ENCODE peak calls at places on chromosomes 1 and 21, in six cellular contexts. Z, T, A, Q, J and C are unnamed samples.

GRCh38 chr1:8384577-8384976 is 66.7 kb downstream of the SLC45A1 start:
- DNase-seq in Z (peak; percentile 39), T (no peak), A (no peak), Q (no peak), J (no peak), C (no peak)

GRCh38 chr1:231040019-231040799 is at the start of gene FAM89A:
- DNase-seq in Z (no peak), T (peak; percentile 84), A (peak; percentile 72), Q (no peak), J (no peak), C (peak; percentile 57)

GRCh38 chr1:15849775-15850449 is 2.4 kb downstream of the SPEN start:
- DNase-seq in Z (peak; percentile 78), T (peak; percentile 92), A (peak; percentile 33), Q (no peak), J (peak; percentile 65), C (peak; percentile 89)

GRCh38 chr1:27726173-27726793 is 522 bp downstream of the FAM76A start:
- DNase-seq in Z (peak; percentile 60), T (peak; percentile 77), A (peak; percentile 64), Q (no peak), J (peak; percentile 49), C (peak; percentile 66)

GRCh38 chr1:224106568-224107281 is 7.2 kb upstream of the FBXO28 start:
- DNase-seq in Z (peak; percentile 67), T (peak; percentile 70), A (peak; percentile 65), Q (no peak), J (peak; percentile 43), C (peak; percentile 74)

GRCh38 chr1:230495891-230496385 is 69.8 kb upstream of the PGBD5 start:
- DNase-seq in Z (no peak), T (peak; percentile 32), A (peak; percentile 22), Q (no peak), J (no peak), C (no peak)

GRCh38 chr1:110612060-110612745 is 6.0 kb upstream of the KCNA2 start:
- DNase-seq in Z (no peak), T (no peak), A (no peak), Q (no peak), J (no peak), C (no peak)

GRCh38 chr21:35540950-35541632 is 492.0 kb upstream of the RUNX1 start:
- DNase-seq in Z (no peak), T (no peak), A (no peak), Q (no peak), J (no peak), C (no peak)

GRCh38 chr1:218476385-218476784 is 131.2 kb downstream of the TGFB2 start:
- DNase-seq in Z (peak; percentile 65), T (no peak), A (no peak), Q (no peak), J (peak; percentile 35), C (no peak)

GRCh38 chr1:156677616-156678596 is 699 bp upstream of the NES start:
- DNase-seq in Z (peak; percentile 83), T (peak; percentile 87), A (peak; percentile 72), Q (no peak), J (peak; percentile 72), C (peak; percentile 68)

GRCh38 chr1:245704765-245705164 is 550.0 kb downstream of the KIF26B start:
- DNase-seq in Z (no peak), T (no peak), A (no peak), Q (no peak), J (no peak), C (peak; percentile 50)

GRCh38 chr21:33441489-33442477 is 38.0 kb downstream of the TMEM50B start:
- DNase-seq in Z (no peak), T (peak; percentile 37), A (peak; percentile 20), Q (peak; percentile 91), J (no peak), C (peak; percentile 23)

GRCh38 chr1:157993179-157994080 is at the start of gene KIRREL1:
- DNase-seq in Z (peak; percentile 74), T (no peak), A (no peak), Q (no peak), J (no peak), C (peak; percentile 9)

GRCh38 chr1:47843059-47843458 is 154.1 kb downstream of the TRABD2B start:
- DNase-seq in Z (no peak), T (no peak), A (no peak), Q (no peak), J (no peak), C (no peak)

GRCh38 chr1:160261526-160261877 is 847 bp downstream of the DCAF8 start:
- DNase-seq in Z (peak; percentile 85), T (peak; percentile 73), A (peak; percentile 89), Q (peak; percentile 32), J (peak; percentile 83), C (peak; percentile 65)

GRCh38 chr1:226026833-226027232 is 27.7 kb upstream of the SDE2 start:
- DNase-seq in Z (no peak), T (no peak), A (no peak), Q (no peak), J (no peak), C (no peak)

GRCh38 chr1:7702365-7702764 is 68.7 kb upstream of the VAMP3 start:
- DNase-seq in Z (no peak), T (no peak), A (no peak), Q (no peak), J (no peak), C (no peak)

GRCh38 chr1:210792703-210793102 is 341.2 kb downstream of the KCNH1 start:
- DNase-seq in Z (no peak), T (peak; percentile 5), A (peak; percentile 64), Q (no peak), J (no peak), C (peak; percentile 6)

GRCh38 chr21:43979654-43980053 is 32.5 kb upstream of the TRAPPC10 start:
- DNase-seq in Z (no peak), T (no peak), A (no peak), Q (no peak), J (no peak), C (no peak)

GRCh38 chr1:84374991-84375838 is 23.1 kb upstream of the DNASE2B start:
- DNase-seq in Z (no peak), T (no peak), A (no peak), Q (no peak), J (no peak), C (no peak)

GRCh38 chr1:53376742-53377437 is 49.0 kb upstream of the LRP8 start:
- DNase-seq in Z (no peak), T (no peak), A (no peak), Q (no peak), J (no peak), C (no peak)

GRCh38 chr1:151822404-151822803 is 9.2 kb downstream of the RORC start:
- DNase-seq in Z (no peak), T (peak; percentile 26), A (no peak), Q (no peak), J (no peak), C (no peak)

GRCh38 chr1:83931658-83932253 is 67.2 kb downstream of the TTLL7 start:
- DNase-seq in Z (peak; percentile 48), T (peak; percentile 71), A (peak; percentile 35), Q (no peak), J (peak; percentile 35), C (peak; percentile 51)

GRCh38 chr1:47233165-47233564 is 1.1 kb upstream of the TAL1 start:
- DNase-seq in Z (no peak), T (no peak), A (no peak), Q (no peak), J (no peak), C (no peak)

GRCh38 chr1:1420654-1421134 is 382 bp downstream of the ANKRD65 start:
- DNase-seq in Z (no peak), T (no peak), A (no peak), Q (no peak), J (no peak), C (no peak)

GRCh38 chr1:59020151-59020997 is 236.5 kb upstream of the JUN start:
- DNase-seq in Z (peak; percentile 87), T (peak; percentile 62), A (no peak), Q (peak; percentile 87), J (no peak), C (peak; percentile 85)

GRCh38 chr1:45043094-45043493 is 31.0 kb downstream of the UROD start:
- DNase-seq in Z (no peak), T (no peak), A (no peak), Q (no peak), J (no peak), C (no peak)

GRCh38 chr1:99645199-99645598 is 714 bp upstream of the PALMD start:
- DNase-seq in Z (peak; percentile 89), T (peak; percentile 53), A (peak; percentile 10), Q (no peak), J (peak; percentile 76), C (peak; percentile 8)

GRCh38 chr1:150464422-150464826 is 22.8 kb upstream of the TARS2 start:
- DNase-seq in Z (peak; percentile 71), T (peak; percentile 75), A (peak; percentile 56), Q (no peak), J (peak; percentile 51), C (peak; percentile 64)

GRCh38 chr1:206685256-206685748 is 597 bp downstream of the MAPKAPK2 start:
- DNase-seq in Z (peak; percentile 22), T (peak; percentile 60), A (peak; percentile 39), Q (no peak), J (no peak), C (peak; percentile 67)

GRCh38 chr1:52590275-52590674 is 11.9 kb upstream of the GPX7 start:
- DNase-seq in Z (no peak), T (no peak), A (no peak), Q (no peak), J (no peak), C (no peak)

GRCh38 chr1:113542221-113542701 is 151.9 kb downstream of the MAGI3 start:
- DNase-seq in Z (peak; percentile 24), T (no peak), A (no peak), Q (no peak), J (no peak), C (peak; percentile 3)
- TF ChIP-seq POLR2A in Z (no peak), T (no peak), A (no peak), Q (no peak), J (no peak), C (no peak)

GRCh38 chr1:214719207-214719606 is 116.2 kb downstream of the CENPF start:
- DNase-seq in Z (no peak), T (no peak), A (no peak), Q (no peak), J (no peak), C (no peak)
- TF ChIP-seq CTCF in Z (no peak), T (no peak), A (no peak), Q (no peak), J (no peak), C (no peak)

GRCh38 chr1:19730793-19731192 is 66.1 kb downstream of the HTR6 start:
- DNase-seq in Z (no peak), T (no peak), A (no peak), Q (no peak), J (no peak), C (no peak)
- TF ChIP-seq MYC in Z (no peak), T (no peak), A (no peak), Q (no peak), J (no peak), C (no peak)

DNA sequence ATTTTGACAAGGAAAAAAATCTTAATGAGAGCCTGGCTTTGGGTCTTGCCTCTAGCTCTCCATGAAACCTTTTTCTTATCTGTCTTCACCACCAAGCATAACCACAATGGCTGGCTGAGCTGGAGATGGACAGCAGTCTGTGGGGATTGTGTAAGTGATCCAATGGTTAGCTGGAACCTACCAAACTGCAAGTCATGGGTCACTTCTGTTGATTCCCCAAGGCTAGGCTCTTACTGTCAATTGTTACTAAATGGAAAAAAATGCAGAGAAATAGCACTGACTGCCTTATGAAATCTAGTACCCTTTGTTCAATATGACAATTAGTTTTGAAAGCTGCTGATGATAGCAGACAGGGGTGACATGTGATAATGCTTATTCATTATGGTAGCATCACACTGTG is 359.0 kb downstream of the ST6GALNAC3 start:
- DNase-seq in Z (no peak), T (no peak), A (no peak), Q (no peak), J (no peak), C (no peak)
- TF ChIP-seq POLR2A in Z (no peak), T (no peak), A (no peak), Q (no peak), J (no peak), C (no peak)